ENCODE peak calls at places on chromosomes 11 and 22, in five cellular contexts. D is psoas muscle, S is tibial artery, Q is aorta, X is AG04450. E is an unnamed sample.

GRCh38 chr11:85949798-85950197 is 94.6 kb downstream of the CCDC83 start:
- DNase-seq in D (no peak), S (no peak), Q (no peak), X (no peak), E (no peak)

GRCh38 chr11:94794287-94795168 is 26.4 kb downstream of the AMOTL1 start:
- DNase-seq in D (peak), S (peak), Q (peak), X (peak), E (peak)

GRCh38 chr11:96314326-96315050 is 28.5 kb downstream of the MAML2 start:
- DNase-seq in D (no peak), S (no peak), Q (no peak), X (no peak), E (peak)

GRCh38 chr11:6572215-6572614 is 31.2 kb downstream of the RRP8 start:
- DNase-seq in D (no peak), S (no peak), Q (no peak), X (peak), E (no peak)

GRCh38 chr11:68825603-68826002 is 16.1 kb downstream of the CPT1A start:
- DNase-seq in D (no peak), S (no peak), Q (no peak), X (no peak), E (no peak)

GRCh38 chr22:47294222-47294532 is 531.7 kb downstream of the TBC1D22A start:
- DNase-seq in D (no peak), S (no peak), Q (no peak), X (no peak), E (no peak)

GRCh38 chr22:22386602-22387385 is 121.7 kb downstream of the ZNF280B start:
- DNase-seq in D (no peak), S (no peak), Q (no peak), X (no peak), E (peak)

GRCh38 chr11:110148775-110149744 is 55.9 kb downstream of the ZC3H12C start:
- DNase-seq in D (no peak), S (no peak), Q (no peak), X (no peak), E (no peak)

GRCh38 chr11:9675691-9676090 is 11.8 kb downstream of the SWAP70 start:
- DNase-seq in D (no peak), S (no peak), Q (no peak), X (no peak), E (no peak)

GRCh38 chr11:75896843-75897419 is 81.9 kb downstream of the UVRAG start:
- DNase-seq in D (no peak), S (no peak), Q (no peak), X (peak), E (peak)

GRCh38 chr11:122167100-122167499 is 51.1 kb upstream of the BLID start:
- DNase-seq in D (no peak), S (no peak), Q (no peak), X (no peak), E (no peak)

DNA sequence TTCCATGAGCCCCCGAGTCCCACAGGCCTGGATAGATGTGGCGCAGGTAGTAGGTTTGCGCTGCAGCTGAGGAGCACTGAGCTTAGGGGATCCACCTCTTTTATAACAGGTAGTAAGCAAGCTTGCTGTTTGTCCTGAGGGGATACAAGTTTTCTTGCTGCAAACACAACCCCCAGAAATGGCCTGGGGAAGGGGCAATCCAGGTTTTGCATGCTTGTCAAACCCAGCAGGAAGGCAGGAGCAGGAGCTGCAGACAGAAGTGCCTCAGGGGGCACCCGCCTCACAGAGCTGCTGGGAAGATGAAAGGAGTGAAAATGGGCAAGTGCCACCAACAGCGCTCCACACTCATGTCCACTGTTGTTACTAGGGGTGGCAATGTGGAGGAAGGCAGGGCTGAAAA is 18.5 kb downstream of the APOL5 start:
- DNase-seq in D (no peak), S (no peak), Q (no peak), X (no peak), E (no peak)
- H3K27ac ChIP-seq in D (no peak), S (no peak), Q (no peak), X (no peak), E (no peak)

GRCh38 chr22:19943665-19944026 is 2.0 kb upstream of the TXNRD2 start:
- DNase-seq in D (no peak), S (peak), Q (no peak), X (no peak), E (peak)
- H3K4me3 ChIP-seq in D (peak), S (peak), Q (no peak), X (peak), E (peak)

GRCh38 chr11:62264004-62264403 is 6.0 kb upstream of the SCGB2A2 start:
- DNase-seq in D (no peak), S (no peak), Q (no peak), X (no peak), E (no peak)
- H3K27ac ChIP-seq in D (no peak), S (no peak), Q (no peak), X (no peak), E (no peak)

GRCh38 chr11:87083029-87083428 is 45.3 kb downstream of the TMEM135 start:
- DNase-seq in D (no peak), S (no peak), Q (no peak), X (no peak), E (no peak)
- H3K4me3 ChIP-seq in D (no peak), S (no peak), Q (no peak), X (no peak), E (no peak)

E was measured in SJCRH30.